ENCODE peak calls at places on chromosomes 6 and 20, in five cellular contexts. One of them, this sample, is unnamed.
A peak's percentile ranks its signal among the peaks of the same experiment; 100 is the strongest.

GRCh38 chr20:62049342-62050165 is 16.1 kb downstream of the TAF4 start:
- DNase-seq in ovary: no peak
- DNase-seq in breast epithelium: peak; percentile 34
- DNase-seq in IMR-90: no peak
- DNase-seq in HCT116: no peak
- DNase-seq in this sample: no peak

GRCh38 chr20:11919046-11919445 is 1.4 kb downstream of the BTBD3 start:
- DNase-seq in breast epithelium: no peak
- DNase-seq in ovary: no peak
- DNase-seq in IMR-90: peak; percentile 47
- DNase-seq in HCT116: no peak
- DNase-seq in this sample: no peak

GRCh38 chr6:57303931-57304681 is 13.3 kb upstream of the PRIM2 start:
- DNase-seq in HCT116: no peak
- DNase-seq in IMR-90: no peak
- DNase-seq in ovary: no peak
- DNase-seq in breast epithelium: no peak
- DNase-seq in this sample: no peak

GRCh38 chr6:13660893-13661292 is 45.8 kb downstream of the NOL7 start:
- DNase-seq in HCT116: no peak
- DNase-seq in ovary: no peak
- DNase-seq in IMR-90: no peak
- DNase-seq in breast epithelium: no peak
- DNase-seq in this sample: no peak

GRCh38 chr6:19834858-19835257 is 2.3 kb upstream of the ID4 start:
- DNase-seq in IMR-90: no peak
- DNase-seq in ovary: no peak
- DNase-seq in HCT116: no peak
- DNase-seq in breast epithelium: no peak
- DNase-seq in this sample: no peak

GRCh38 chr20:50558483-50558925 is 48.3 kb downstream of the PTPN1 start:
- DNase-seq in ovary: no peak
- DNase-seq in IMR-90: peak; percentile 87
- DNase-seq in HCT116: peak; percentile 68
- DNase-seq in breast epithelium: no peak
- DNase-seq in this sample: no peak

GRCh38 chr6:55260181-55260580 is 67.1 kb upstream of the GFRAL start:
- DNase-seq in breast epithelium: no peak
- DNase-seq in ovary: no peak
- DNase-seq in HCT116: no peak
- DNase-seq in IMR-90: no peak
- DNase-seq in this sample: no peak

GRCh38 chr20:63097336-63097831 is 90.6 kb upstream of the BHLHE23 start:
- DNase-seq in ovary: no peak
- DNase-seq in breast epithelium: peak; percentile 17
- DNase-seq in IMR-90: no peak
- DNase-seq in HCT116: no peak
- DNase-seq in this sample: peak; percentile 35

GRCh38 chr6:70210462-70210861 is 92.4 kb downstream of the COL9A1 start:
- DNase-seq in ovary: no peak
- DNase-seq in breast epithelium: no peak
- DNase-seq in HCT116: no peak
- DNase-seq in IMR-90: no peak
- DNase-seq in this sample: no peak

GRCh38 chr20:40892642-40893041 is 136.0 kb upstream of the TOP1 start:
- DNase-seq in IMR-90: no peak
- DNase-seq in ovary: no peak
- DNase-seq in breast epithelium: no peak
- DNase-seq in HCT116: no peak
- DNase-seq in this sample: peak; percentile 29

GRCh38 chr6:135608031-135608430 is 110.5 kb upstream of the AHI1 start:
- DNase-seq in HCT116: no peak
- DNase-seq in breast epithelium: no peak
- DNase-seq in ovary: no peak
- DNase-seq in IMR-90: no peak
- DNase-seq in this sample: no peak

GRCh38 chr6:139250296-139251274 is 41.2 kb downstream of the TXLNB start:
- DNase-seq in IMR-90: peak; percentile 59
- DNase-seq in HCT116: peak; percentile 55
- DNase-seq in ovary: peak; percentile 52
- DNase-seq in breast epithelium: no peak
- DNase-seq in this sample: no peak

GRCh38 chr6:21987501-21987957 is 309.3 kb downstream of the PRL start:
- DNase-seq in breast epithelium: peak; percentile 55
- DNase-seq in ovary: peak; percentile 77
- DNase-seq in IMR-90: peak; percentile 97
- DNase-seq in HCT116: peak; percentile 58
- DNase-seq in this sample: peak; percentile 54

GRCh38 chr20:6008254-6008653 is 45.6 kb downstream of the LRRN4 start:
- DNase-seq in ovary: peak; percentile 48
- DNase-seq in IMR-90: peak; percentile 92
- DNase-seq in HCT116: no peak
- DNase-seq in breast epithelium: no peak
- DNase-seq in this sample: no peak

GRCh38 chr6:64998173-64998572 is 708.9 kb downstream of the EYS start:
- DNase-seq in IMR-90: no peak
- DNase-seq in HCT116: no peak
- DNase-seq in breast epithelium: no peak
- DNase-seq in ovary: no peak
- DNase-seq in this sample: no peak

GRCh38 chr6:36897629-36898028 is 11.9 kb downstream of the C6orf89 start:
- DNase-seq in HCT116: no peak
- DNase-seq in breast epithelium: no peak
- DNase-seq in ovary: no peak
- DNase-seq in IMR-90: peak; percentile 33
- DNase-seq in this sample: no peak

GRCh38 chr20:38355161-38356012 is 9.1 kb downstream of the LBP start:
- DNase-seq in ovary: no peak
- DNase-seq in breast epithelium: no peak
- DNase-seq in HCT116: no peak
- DNase-seq in IMR-90: no peak
- DNase-seq in this sample: peak; percentile 74

GRCh38 chr6:63742060-63742459 is 106.5 kb downstream of the PHF3 start:
- DNase-seq in breast epithelium: no peak
- DNase-seq in HCT116: no peak
- DNase-seq in IMR-90: no peak
- DNase-seq in ovary: no peak
- DNase-seq in this sample: no peak

GRCh38 chr20:17680836-17681740 is 954 bp downstream of the RRBP1 start:
- DNase-seq in IMR-90: peak; percentile 63
- DNase-seq in HCT116: no peak
- DNase-seq in breast epithelium: peak; percentile 83
- DNase-seq in ovary: peak; percentile 89
- DNase-seq in this sample: peak; percentile 90

GRCh38 chr6:87929843-87930288 is 117.8 kb upstream of the SPACA1 start:
- DNase-seq in ovary: peak; percentile 74
- DNase-seq in HCT116: peak; percentile 71
- DNase-seq in IMR-90: peak; percentile 79
- DNase-seq in breast epithelium: peak; percentile 71
- DNase-seq in this sample: peak; percentile 83

GRCh38 chr6:90695316-90695715 is 108.4 kb upstream of the MAP3K7 start:
- DNase-seq in HCT116: no peak
- DNase-seq in IMR-90: no peak
- DNase-seq in ovary: no peak
- DNase-seq in breast epithelium: no peak
- DNase-seq in this sample: no peak

GRCh38 chr6:80163754-80164187 is 57.3 kb downstream of the BCKDHB start:
- DNase-seq in breast epithelium: no peak
- DNase-seq in ovary: no peak
- DNase-seq in HCT116: peak; percentile 72
- DNase-seq in IMR-90: peak; percentile 87
- DNase-seq in this sample: no peak

GRCh38 chr20:17504326-17504897 is 26.8 kb downstream of the BFSP1 start:
- DNase-seq in HCT116: no peak
- DNase-seq in ovary: peak; percentile 42
- DNase-seq in breast epithelium: no peak
- DNase-seq in IMR-90: no peak
- DNase-seq in this sample: peak; percentile 36

GRCh38 chr6:10487668-10488327 is 33.4 kb upstream of the GCNT2 start:
- DNase-seq in ovary: no peak
- DNase-seq in breast epithelium: no peak
- DNase-seq in HCT116: no peak
- DNase-seq in IMR-90: no peak
- DNase-seq in this sample: no peak

GRCh38 chr6:83265384-83265783 is 72.2 kb downstream of the RWDD2A start:
- DNase-seq in ovary: no peak
- DNase-seq in HCT116: no peak
- DNase-seq in IMR-90: peak; percentile 73
- DNase-seq in breast epithelium: no peak
- DNase-seq in this sample: no peak

GRCh38 chr6:147530132-147531060 is 21.9 kb downstream of the SAMD5 start:
- DNase-seq in ovary: no peak
- DNase-seq in IMR-90: no peak
- DNase-seq in breast epithelium: no peak
- DNase-seq in HCT116: no peak
- DNase-seq in this sample: peak; percentile 62

GRCh38 chr20:59149678-59150504 is 13.7 kb upstream of the ZNF831 start:
- DNase-seq in breast epithelium: no peak
- DNase-seq in IMR-90: no peak
- DNase-seq in ovary: no peak
- DNase-seq in HCT116: no peak
- DNase-seq in this sample: no peak

GRCh38 chr6:143750945-143751344 is 73.2 kb downstream of the PHACTR2 start:
- DNase-seq in ovary: no peak
- DNase-seq in breast epithelium: no peak
- DNase-seq in HCT116: no peak
- DNase-seq in IMR-90: no peak
- DNase-seq in this sample: no peak

GRCh38 chr6:51844391-51844735 is 243.1 kb downstream of the PKHD1 start:
- DNase-seq in breast epithelium: no peak
- DNase-seq in HCT116: no peak
- DNase-seq in IMR-90: no peak
- DNase-seq in ovary: no peak
- DNase-seq in this sample: no peak

GRCh38 chr6:9699890-9700289 is 715.0 kb downstream of the TFAP2A start:
- DNase-seq in breast epithelium: no peak
- DNase-seq in IMR-90: no peak
- DNase-seq in HCT116: no peak
- DNase-seq in ovary: no peak
- DNase-seq in this sample: no peak

GRCh38 chr6:71473908-71474307 is 185.3 kb downstream of the OGFRL1 start:
- DNase-seq in ovary: no peak
- DNase-seq in HCT116: no peak
- DNase-seq in IMR-90: peak; percentile 97
- DNase-seq in breast epithelium: no peak
- DNase-seq in this sample: no peak

GRCh38 chr6:148497256-148497655 is 154.6 kb downstream of the SASH1 start:
- DNase-seq in breast epithelium: no peak
- DNase-seq in HCT116: no peak
- DNase-seq in IMR-90: peak; percentile 75
- DNase-seq in ovary: no peak
- DNase-seq in this sample: no peak

GRCh38 chr6:27866370-27867050 is 45.7 kb downstream of the OR2B2 start:
- DNase-seq in ovary: no peak
- DNase-seq in HCT116: no peak
- DNase-seq in IMR-90: peak; percentile 68
- DNase-seq in breast epithelium: no peak
- DNase-seq in this sample: no peak
- TF ChIP-seq POLR2A in ovary: no peak
- TF ChIP-seq POLR2A in HCT116: no peak
- TF ChIP-seq POLR2A in IMR-90: no peak
- TF ChIP-seq POLR2A in breast epithelium: no peak
- TF ChIP-seq POLR2A in this sample: no peak

GRCh38 chr20:24403410-24403809 is 66.0 kb upstream of the SYNDIG1 start:
- DNase-seq in ovary: no peak
- DNase-seq in breast epithelium: no peak
- DNase-seq in HCT116: no peak
- DNase-seq in IMR-90: no peak
- DNase-seq in this sample: no peak
- H3K4me3 ChIP-seq in ovary: no peak overlapping the region
- H3K4me3 ChIP-seq in breast epithelium: no peak overlapping the region
- H3K4me3 ChIP-seq in HCT116: no peak overlapping the region
- H3K4me3 ChIP-seq in IMR-90: no peak overlapping the region
- H3K4me3 ChIP-seq in this sample: no peak overlapping the region

DNA sequence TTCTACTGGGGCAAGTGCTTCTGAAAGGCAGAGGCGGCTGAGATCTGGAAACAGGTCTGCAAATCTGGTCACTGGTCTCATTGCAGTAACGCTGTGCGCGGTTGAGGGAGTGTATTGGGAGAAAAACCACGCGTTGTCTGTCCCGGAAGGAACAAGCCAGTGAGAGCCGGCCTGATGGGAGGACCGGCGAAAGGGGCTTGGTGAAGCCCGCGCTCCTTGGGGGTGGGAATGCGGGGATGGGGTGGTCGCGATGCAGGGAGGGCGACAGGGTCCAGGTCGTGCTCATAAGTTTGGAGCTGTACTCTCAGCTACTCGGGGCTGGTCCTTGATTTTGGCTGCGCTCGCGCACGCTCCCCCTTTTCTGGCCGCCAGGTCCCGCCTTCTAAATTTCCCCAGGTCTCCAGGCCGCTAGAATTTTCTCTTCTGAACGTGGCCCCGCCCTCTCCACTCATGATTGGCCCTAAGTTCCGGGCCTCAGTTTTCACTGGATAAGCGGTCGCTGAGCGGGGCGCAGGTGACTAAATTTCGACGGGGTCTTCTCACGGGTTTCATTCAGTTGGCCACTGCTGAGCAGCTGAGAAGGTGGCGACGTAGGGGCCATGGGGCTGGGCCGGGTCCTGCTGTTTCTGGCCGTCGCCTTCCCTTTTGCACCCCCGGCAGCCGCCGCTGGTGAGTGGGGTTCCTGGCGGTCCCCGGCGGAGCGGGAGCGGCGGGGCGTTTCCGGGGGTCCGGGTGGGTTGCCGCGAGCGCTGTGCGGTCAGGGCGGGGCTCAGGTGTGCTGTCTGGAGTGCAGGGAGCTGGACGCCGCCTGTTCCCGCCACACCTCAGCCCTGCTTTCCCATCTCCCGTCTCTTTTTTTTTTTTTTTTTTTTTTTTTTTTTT is at the start of gene MICB:
- DNase-seq in IMR-90: peak; percentile 68
- DNase-seq in breast epithelium: peak; percentile 77
- DNase-seq in ovary: peak; percentile 56
- DNase-seq in HCT116: peak; percentile 85
- DNase-seq in this sample: peak; percentile 85
- TF ChIP-seq POLR2A in IMR-90: no peak
- TF ChIP-seq POLR2A in breast epithelium: no peak
- TF ChIP-seq POLR2A in ovary: no peak
- TF ChIP-seq POLR2A in HCT116: peak; percentile 47
- TF ChIP-seq POLR2A in this sample: peak; percentile 38

DNA sequence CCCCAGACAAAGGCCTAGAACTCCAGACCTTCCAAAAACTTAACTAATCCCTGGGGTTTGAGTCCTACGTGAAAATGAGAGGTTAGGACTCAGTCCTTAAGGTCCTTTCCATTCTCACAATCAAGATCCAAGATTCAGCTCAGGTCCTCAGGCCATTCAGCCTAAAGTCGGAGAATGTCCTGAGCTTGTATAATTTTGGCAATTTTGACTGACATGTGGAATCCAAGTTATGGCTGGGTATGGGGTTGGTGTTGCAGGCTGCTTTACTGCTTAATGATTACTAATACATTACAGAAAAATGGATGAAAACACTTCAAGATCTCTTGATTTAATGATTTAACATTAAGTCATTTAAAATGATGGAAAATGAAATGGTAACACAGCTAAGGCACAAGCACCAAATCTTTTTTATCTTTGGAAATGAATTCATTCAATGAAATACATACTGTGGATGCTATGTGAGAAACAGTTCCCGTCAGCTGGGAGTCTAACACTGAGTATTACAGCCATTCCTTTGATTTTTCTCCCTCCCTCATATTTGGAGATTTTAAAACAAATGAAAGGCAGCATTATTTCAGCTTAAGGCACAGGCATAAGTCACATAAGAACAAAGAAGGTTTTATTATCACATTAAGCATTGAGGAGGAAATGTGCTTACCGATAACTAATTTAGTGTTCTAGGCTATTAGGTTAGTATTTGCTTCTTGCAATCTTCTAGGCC is 1.3 kb downstream of the ARHGAP18 start:
- DNase-seq in HCT116: no peak
- DNase-seq in breast epithelium: no peak
- DNase-seq in ovary: no peak
- DNase-seq in IMR-90: no peak
- DNase-seq in this sample: no peak
- H3K4me3 ChIP-seq in HCT116: peak overlapping the region; percentile 89
- H3K4me3 ChIP-seq in breast epithelium: peak overlapping the region; percentile 62
- H3K4me3 ChIP-seq in ovary: peak overlapping the region; percentile 39
- H3K4me3 ChIP-seq in IMR-90: peak overlapping the region; percentile 60
- H3K4me3 ChIP-seq in this sample: no peak overlapping the region